ENCODE peak calls at places on chromosomes 7 and 10, in ten cellular contexts. R is trophoblast cell; X is naive thymus-derived CD4-positive, alpha-beta T cell; G is CD8-positive, alpha-beta T cell; E is pancreas; C is transverse colon; A is mucosa of descending colon; P is heart left ventricle; K is CD4-positive, alpha-beta memory T cell; V is OCI-LY7. Z is an unnamed sample. For H3K36me3, the result is how much of the 10 kb centered on the place peaks cover.

GRCh38 chr7:75823198-75823910 is 9.7 kb upstream of the CCL24 start:
- DNase-seq in C (peak), K (no peak), X (no peak), P (no peak), E (no peak), A (no peak), G (no peak), R (no peak), V (no peak), Z (no peak)

GRCh38 chr7:131300572-131301466 is 26.9 kb upstream of the MKLN1 start:
- DNase-seq in V (no peak), E (no peak), A (no peak), X (no peak), C (no peak), R (peak), G (no peak), K (no peak), P (peak), Z (no peak)

GRCh38 chr7:151888716-151889115 is 11.8 kb upstream of the PRKAG2 start:
- DNase-seq in E (no peak), C (no peak), V (no peak), X (no peak), A (no peak), P (no peak), K (no peak), G (no peak), R (no peak), Z (no peak)

GRCh38 chr7:132455306-132455705 is 121.0 kb downstream of the PLXNA4 start:
- DNase-seq in X (peak), P (no peak), V (no peak), A (no peak), C (no peak), R (no peak), E (no peak), K (no peak), G (peak), Z (no peak)

GRCh38 chr7:55258631-55259030 is 106.5 kb upstream of the LANCL2 start:
- DNase-seq in K (no peak), V (no peak), C (no peak), X (no peak), R (no peak), E (no peak), A (no peak), G (no peak), P (no peak), Z (no peak)

GRCh38 chr7:47625861-47626444 is 44.0 kb upstream of the TNS3 start:
- DNase-seq in A (no peak), X (no peak), K (no peak), E (no peak), P (no peak), V (no peak), C (no peak), R (no peak), G (no peak), Z (no peak)

GRCh38 chr7:2082357-2083038 is 150.2 kb downstream of the MAD1L1 start:
- DNase-seq in X (no peak), G (no peak), C (no peak), A (no peak), V (no peak), E (no peak), R (no peak), K (no peak), P (no peak), Z (peak)

GRCh38 chr10:91162050-91162494 is 58.4 kb upstream of the PCGF5 start:
- DNase-seq in E (no peak), X (peak), A (no peak), V (no peak), C (no peak), P (no peak), G (no peak), R (no peak), K (peak), Z (no peak)

GRCh38 chr10:103896225-103896624 is 21.8 kb downstream of the STN1 start:
- DNase-seq in P (no peak), A (no peak), C (no peak), R (no peak), V (no peak), K (no peak), E (no peak), G (no peak), X (no peak), Z (no peak)

GRCh38 chr7:13111230-13111629 is 423.8 kb downstream of the ARL4A start:
- DNase-seq in G (no peak), R (no peak), A (no peak), C (no peak), X (no peak), E (no peak), V (no peak), P (no peak), K (no peak), Z (no peak)

GRCh38 chr10:27625452-27626345 is 119.9 kb downstream of the MKX start:
- DNase-seq in A (no peak), X (no peak), C (no peak), P (no peak), K (no peak), V (no peak), G (no peak), E (no peak), R (no peak), Z (peak)

GRCh38 chr10:35781643-35782035 is 139.5 kb upstream of the FZD8 start:
- DNase-seq in R (peak), X (no peak), A (no peak), V (peak), E (peak), G (no peak), P (no peak), C (peak), K (no peak), Z (no peak)

GRCh38 chr7:7181519-7182155 is 707 bp upstream of the C1GALT1 start:
- DNase-seq in G (peak), C (peak), V (peak), R (peak), K (peak), P (peak), A (peak), E (peak), X (no peak), Z (no peak)

GRCh38 chr7:139697031-139697430 is 80.8 kb downstream of the HIPK2 start:
- DNase-seq in K (no peak), A (no peak), X (no peak), G (no peak), P (no peak), V (peak), R (no peak), C (no peak), E (no peak), Z (no peak)

GRCh38 chr10:62548686-62549085 is 174.5 kb downstream of the ZNF365 start:
- DNase-seq in V (no peak), P (no peak), R (no peak), A (no peak), X (no peak), G (no peak), K (no peak), E (no peak), C (no peak), Z (no peak)

GRCh38 chr7:50556247-50556976 is 8.8 kb downstream of the DDC start:
- DNase-seq in V (no peak), R (peak), E (no peak), K (no peak), A (no peak), G (no peak), P (no peak), C (peak), X (no peak), Z (no peak)

GRCh38 chr10:131875501-131875900 is 25.3 kb upstream of the PPP2R2D start:
- DNase-seq in E (no peak), K (no peak), C (no peak), A (no peak), X (no peak), V (no peak), P (no peak), G (no peak), R (no peak), Z (no peak)

GRCh38 chr7:29488977-29489376 is 74.7 kb upstream of the PRR15 start:
- DNase-seq in E (no peak), C (no peak), A (no peak), X (no peak), P (no peak), G (no peak), R (peak), V (no peak), K (no peak), Z (no peak)

GRCh38 chr7:139614886-139615285 is 91.4 kb downstream of the CLEC2L start:
- DNase-seq in E (no peak), K (no peak), G (no peak), P (no peak), V (no peak), R (no peak), X (no peak), A (no peak), C (no peak), Z (no peak)

GRCh38 chr7:100003711-100004661 is 11.4 kb upstream of the ZKSCAN1 start:
- DNase-seq in V (no peak), E (peak), R (no peak), G (no peak), C (peak), X (no peak), P (no peak), A (peak), K (no peak), Z (no peak)

GRCh38 chr10:101671453-101671852 is 23.5 kb downstream of the FBXW4 start:
- DNase-seq in C (no peak), A (no peak), R (no peak), E (no peak), P (no peak), V (peak), K (no peak), X (no peak), G (no peak), Z (no peak)

GRCh38 chr10:101669181-101669580 is 25.8 kb downstream of the FBXW4 start:
- DNase-seq in E (no peak), A (no peak), P (no peak), R (no peak), K (no peak), G (no peak), V (no peak), C (no peak), X (no peak), Z (no peak)

GRCh38 chr10:101670635-101671034 is 24.3 kb downstream of the FBXW4 start:
- DNase-seq in V (no peak), A (no peak), X (no peak), P (no peak), K (no peak), E (no peak), G (no peak), R (no peak), C (no peak), Z (no peak)

GRCh38 chr10:101675115-101675514 is 19.9 kb downstream of the FBXW4 start:
- DNase-seq in R (no peak), V (no peak), C (no peak), X (no peak), P (no peak), K (no peak), A (no peak), G (no peak), E (peak), Z (no peak)

GRCh38 chr10:101672536-101672935 is 22.4 kb downstream of the FBXW4 start:
- DNase-seq in K (no peak), R (no peak), C (no peak), E (no peak), G (no peak), P (peak), V (no peak), A (no peak), X (no peak), Z (no peak)
- H3K36me3 ChIP-seq in K (half or more), R (under half), C (half or more), E (under half), G (under half), P (half or more), V (half or more), A (under half), X (under half), Z (half or more)

GRCh38 chr7:255038-255435 is 34.9 kb upstream of the FOXL3 start:
- DNase-seq in V (no peak), K (no peak), G (no peak), R (no peak), X (no peak), C (no peak), P (no peak), A (peak), E (no peak), Z (peak)
- H3K36me3 ChIP-seq in V (under half), K (under half), G (under half), R (under half), X (under half), C (under half), P (half or more), A (under half), E (under half), Z (half or more)

DNA sequence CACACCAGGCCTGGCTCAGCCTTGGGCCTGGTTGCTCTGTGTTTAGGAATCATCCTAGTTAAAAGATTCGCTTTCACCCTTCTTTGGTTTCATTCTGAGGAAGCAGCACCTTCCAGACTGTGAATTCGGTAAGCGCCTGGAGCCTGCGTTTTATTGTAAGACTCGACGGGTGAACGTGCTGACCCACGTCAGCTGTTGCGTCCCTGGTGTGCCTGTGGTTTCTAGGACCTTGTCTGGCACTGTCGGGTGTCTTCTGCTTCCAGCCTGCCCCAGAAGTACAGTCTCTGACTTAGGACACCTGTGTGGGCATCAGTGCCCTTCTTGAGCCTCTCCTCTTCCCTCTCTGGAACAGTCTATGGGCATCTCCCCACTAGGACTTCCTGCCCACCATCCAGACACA is 26.3 kb downstream of the MKI67 start:
- DNase-seq in K (no peak), V (no peak), P (no peak), G (no peak), A (no peak), E (no peak), X (no peak), R (no peak), C (no peak), Z (no peak)
- H3K36me3 ChIP-seq in K (under half), V (half or more), P (under half), G (under half), A (under half), E (under half), X (under half), R (under half), C (under half), Z (under half)

GRCh38 chr7:73573276-73573675 is 5.1 kb downstream of the TBL2 start:
- DNase-seq in C (no peak), E (no peak), A (peak), X (no peak), P (no peak), R (no peak), K (no peak), V (no peak), G (no peak), Z (no peak)
- H3K36me3 ChIP-seq in C (under half), E (half or more), A (under half), X (under half), P (half or more), R (under half), K (under half), V (half or more), G (under half), Z (under half)